ENCODE peak calls at places on chromosome 13, in six cellular contexts. Y, F, W, A, O and M are unnamed samples.

GRCh38 chr13:45108716-45109706 is 11.3 kb upstream of the GTF2F2 start:
- DNase-seq in Y (no peak), F (no peak), W (no peak), A (no peak), O (peak; percentile 28), M (no peak)

GRCh38 chr13:37187611-37188010 is 82.1 kb upstream of the CSNK1A1L start:
- DNase-seq in Y (no peak), F (no peak), W (no peak), A (no peak), O (no peak), M (no peak)

GRCh38 chr13:97193577-97193976 is 28.6 kb upstream of the MBNL2 start:
- DNase-seq in Y (no peak), F (no peak), W (no peak), A (no peak), O (no peak), M (no peak)

GRCh38 chr13:43763143-43763759 is 23.5 kb downstream of the ENOX1 start:
- DNase-seq in Y (no peak), F (no peak), W (no peak), A (no peak), O (no peak), M (no peak)

GRCh38 chr13:101691326-101691725 is 238.9 kb downstream of the ITGBL1 start:
- DNase-seq in Y (no peak), F (no peak), W (no peak), A (no peak), O (peak; percentile 15), M (no peak)

GRCh38 chr13:77898097-77898496 is 20.5 kb downstream of the EDNRB start:
- DNase-seq in Y (no peak), F (no peak), W (no peak), A (no peak), O (peak; percentile 61), M (no peak)

GRCh38 chr13:110471833-110472162 is 89.7 kb downstream of the RAB20 start:
- DNase-seq in Y (peak; percentile 53), F (no peak), W (no peak), A (no peak), O (peak; percentile 72), M (no peak)

GRCh38 chr13:99660101-99660500 is 158.8 kb downstream of the TM9SF2 start:
- DNase-seq in Y (no peak), F (no peak), W (no peak), A (no peak), O (no peak), M (no peak)

GRCh38 chr13:104024416-104025170 is 958.4 kb upstream of the SLC10A2 start:
- DNase-seq in Y (no peak), F (no peak), W (no peak), A (no peak), O (peak; percentile 37), M (no peak)

GRCh38 chr13:26722321-26722720 is 38.3 kb downstream of the GPR12 start:
- DNase-seq in Y (no peak), F (no peak), W (no peak), A (no peak), O (no peak), M (no peak)

GRCh38 chr13:29514720-29515310 is 80.7 kb downstream of the SLC7A1 start:
- DNase-seq in Y (no peak), F (no peak), W (no peak), A (no peak), O (no peak), M (no peak)

GRCh38 chr13:51067376-51068125 is 43.5 kb downstream of the C13orf42 start:
- DNase-seq in Y (no peak), F (no peak), W (no peak), A (no peak), O (no peak), M (no peak)

GRCh38 chr13:94481966-94482365 is 2.5 kb upstream of the DCT start:
- DNase-seq in Y (no peak), F (no peak), W (no peak), A (no peak), O (peak; percentile 48), M (no peak)

GRCh38 chr13:62920181-62920580 is 1504.5 kb upstream of the PCDH20 start:
- DNase-seq in Y (no peak), F (no peak), W (no peak), A (no peak), O (no peak), M (no peak)

GRCh38 chr13:80022146-80022545 is 318.8 kb downstream of the SPRY2 start:
- DNase-seq in Y (no peak), F (no peak), W (no peak), A (no peak), O (no peak), M (no peak)

GRCh38 chr13:79501538-79502232 is 20.7 kb downstream of the NDFIP2 start:
- DNase-seq in Y (no peak), F (no peak), W (no peak), A (no peak), O (peak; percentile 37), M (no peak)

GRCh38 chr13:83503424-83503823 is 378.9 kb downstream of the SLITRK1 start:
- DNase-seq in Y (no peak), F (no peak), W (no peak), A (no peak), O (peak; percentile 55), M (no peak)

GRCh38 chr13:98275711-98276171 is 98.7 kb upstream of the RNF113B start:
- DNase-seq in Y (no peak), F (no peak), W (no peak), A (no peak), O (no peak), M (no peak)